ENCODE peak calls at places on chromosomes 7 and 10, in six cellular contexts. Z is IMR-90, B is H9, D is neuronal stem cell, I is mesenchymal stem cell, S is H1. V is an unnamed sample.

GRCh38 chr7:31744294-31744874 is 57.4 kb downstream of the PPP1R17 start:
- DNase-seq in B (peak; percentile 55), Z (peak; percentile 73), D (peak; percentile 63), S (peak; percentile 67), I (peak; percentile 74), V (peak; percentile 79)

GRCh38 chr10:131451407-131452015 is 140.0 kb upstream of the TCERG1L start:
- DNase-seq in D (no peak), B (no peak), Z (no peak), I (no peak), S (peak; percentile 39), V (no peak)

GRCh38 chr10:116733566-116733965 is 8.8 kb downstream of the HSPA12A start:
- DNase-seq in D (no peak), I (no peak), S (no peak), Z (peak; percentile 93), B (no peak), V (no peak)

GRCh38 chr10:64041989-64042490 is 520.8 kb downstream of the REEP3 start:
- DNase-seq in I (no peak), D (no peak), S (no peak), B (no peak), Z (no peak), V (no peak)

GRCh38 chr7:111735661-111736323 is 173.5 kb upstream of the IMMP2L start:
- DNase-seq in I (peak; percentile 79), B (peak; percentile 51), D (peak; percentile 64), Z (peak; percentile 77), S (peak; percentile 81), V (peak; percentile 65)

GRCh38 chr10:102408081-102408727 is 10.4 kb downstream of the PSD start:
- DNase-seq in B (no peak), Z (no peak), S (no peak), D (no peak), I (no peak), V (no peak)

GRCh38 chr7:80186721-80187120 is 52.1 kb downstream of the GNAI1 start:
- DNase-seq in S (no peak), D (no peak), I (no peak), Z (no peak), B (no peak), V (no peak)

GRCh38 chr7:2355079-2356008 is 717 bp downstream of the EIF3B start:
- DNase-seq in I (peak; percentile 34), S (peak; percentile 57), B (no peak), D (no peak), Z (no peak), V (no peak)

GRCh38 chr10:3500408-3500856 is 284.6 kb downstream of the KLF6 start:
- DNase-seq in Z (peak; percentile 90), B (peak; percentile 81), I (peak; percentile 81), D (peak; percentile 89), S (peak; percentile 67), V (peak; percentile 100)

GRCh38 chr7:95766657-95767056 is 5.7 kb upstream of the DYNC1I1 start:
- DNase-seq in D (no peak), I (no peak), B (no peak), S (no peak), Z (no peak), V (no peak)

GRCh38 chr7:53350241-53350640 is 314.8 kb downstream of the POM121L12 start:
- DNase-seq in B (peak; percentile 79), Z (no peak), I (peak; percentile 11), S (peak; percentile 90), D (peak; percentile 36), V (peak; percentile 32)

GRCh38 chr7:98163704-98164478 is 47.3 kb upstream of the BHLHA15 start:
- DNase-seq in B (no peak), I (peak; percentile 22), S (no peak), Z (peak; percentile 55), D (no peak), V (peak; percentile 63)

GRCh38 chr7:8564296-8564695 is 130.9 kb downstream of the NXPH1 start:
- DNase-seq in I (no peak), B (no peak), S (no peak), Z (no peak), D (no peak), V (no peak)

GRCh38 chr10:128063736-128064614 is 62.2 kb downstream of the MKI67 start:
- DNase-seq in S (no peak), D (no peak), Z (no peak), B (no peak), I (no peak), V (peak; percentile 8)

GRCh38 chr10:31749981-31750850 is 178.4 kb downstream of the ARHGAP12 start:
- DNase-seq in D (no peak), Z (no peak), I (peak; percentile 38), S (no peak), B (no peak), V (no peak)

GRCh38 chr10:46234431-46235060 is 52.3 kb upstream of the ANTXRL start:
- DNase-seq in S (peak; percentile 41), Z (no peak), I (no peak), B (peak; percentile 21), D (no peak), V (no peak)

GRCh38 chr7:3140834-3141233 is 97.2 kb upstream of the CARD11 start:
- DNase-seq in S (no peak), Z (no peak), D (no peak), B (no peak), I (no peak), V (no peak)

GRCh38 chr7:10082896-10083295 is 890.8 kb upstream of the PHF14 start:
- DNase-seq in S (no peak), D (no peak), B (no peak), Z (no peak), I (no peak), V (no peak)

GRCh38 chr10:94785211-94785610 is 22.7 kb downstream of the CYP2C19 start:
- DNase-seq in B (no peak), D (no peak), Z (no peak), S (no peak), I (no peak), V (no peak)

GRCh38 chr10:94777886-94778458 is 15.5 kb downstream of the CYP2C19 start:
- DNase-seq in I (no peak), B (no peak), S (no peak), Z (no peak), D (no peak), V (no peak)

GRCh38 chr10:94780844-94781243 is 18.4 kb downstream of the CYP2C19 start:
- DNase-seq in I (no peak), S (no peak), D (no peak), Z (no peak), B (no peak), V (no peak)
- H3K14ac ChIP-seq in I (no peak overlapping the region), S (no peak overlapping the region), D (no peak overlapping the region), Z (no peak overlapping the region), B (no peak overlapping the region), V (no peak overlapping the region)

DNA sequence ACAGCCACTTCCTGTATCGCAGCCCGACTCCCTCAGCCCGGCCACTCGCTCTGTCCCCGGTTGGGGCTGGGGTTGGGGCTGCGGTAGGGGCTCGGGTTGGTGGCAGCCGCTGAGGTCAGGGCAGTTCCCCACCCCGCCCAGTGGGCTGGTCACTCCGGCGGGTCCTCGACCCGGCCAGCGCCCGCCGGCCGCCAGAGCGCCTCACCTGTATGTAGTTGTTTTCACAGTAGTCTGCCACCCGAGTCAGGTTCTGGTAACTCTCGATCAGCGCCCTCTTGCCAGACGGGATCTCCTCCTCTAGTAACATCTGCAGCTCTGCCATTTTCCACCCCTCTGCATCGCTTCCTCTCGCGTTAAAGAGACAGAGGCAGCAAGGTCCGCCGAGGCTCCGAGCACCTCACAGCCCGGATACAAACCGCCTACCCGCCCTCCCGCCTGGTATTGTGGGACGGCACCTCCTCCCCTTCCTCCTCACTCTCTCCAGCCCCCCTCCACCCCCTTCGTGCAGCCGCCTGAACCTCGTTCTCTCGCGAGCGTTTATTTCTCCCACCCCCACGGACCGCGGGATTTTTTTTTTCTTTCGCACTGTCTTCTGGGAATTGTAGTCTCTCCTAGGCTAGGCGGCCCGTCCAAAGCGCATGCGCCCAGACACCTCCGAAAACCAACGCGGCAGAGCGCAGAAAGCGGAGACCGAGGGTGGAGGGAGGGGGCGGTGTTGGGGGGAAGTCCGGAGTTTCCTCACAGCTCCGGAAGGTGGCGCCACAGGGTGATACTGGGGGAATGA is at the start of gene ABI1:
- DNase-seq in I (peak; percentile 99), D (peak; percentile 100), Z (peak; percentile 98), S (peak; percentile 95), B (peak; percentile 98), V (peak; percentile 96)
- H2BK120ac ChIP-seq in I (peak within 1 kb of the TSS; percentile 92), D (peak within 1 kb of the TSS; percentile 89), Z (peak within 1 kb of the TSS; percentile 74), S (no peak within 1 kb of the TSS), B (no peak within 1 kb of the TSS), V (peak within 1 kb of the TSS; percentile 88)

GRCh38 chr7:128309124-128309523 is 34.6 kb downstream of the RBM28 start:
- DNase-seq in S (no peak), I (no peak), Z (no peak), B (no peak), D (no peak), V (no peak)

GRCh38 chr7:128311003-128311402 is 32.7 kb downstream of the RBM28 start:
- DNase-seq in S (no peak), B (no peak), D (no peak), Z (peak; percentile 43), I (peak; percentile 16), V (no peak)

GRCh38 chr7:128309921-128310320 is 33.8 kb downstream of the RBM28 start:
- DNase-seq in B (no peak), I (no peak), Z (no peak), S (no peak), D (peak; percentile 27), V (no peak)

GRCh38 chr7:128307066-128307465 is 36.6 kb downstream of the RBM28 start:
- DNase-seq in S (no peak), Z (no peak), I (no peak), B (no peak), D (no peak), V (peak; percentile 8)

GRCh38 chr7:128310499-128310898 is 33.2 kb downstream of the RBM28 start:
- DNase-seq in B (no peak), D (no peak), I (no peak), Z (no peak), S (no peak), V (no peak)
- H3K14ac ChIP-seq in B (no peak overlapping the region), D (no peak overlapping the region), I (no peak overlapping the region), Z (no peak overlapping the region), S (no peak overlapping the region), V (no peak overlapping the region)

DNA sequence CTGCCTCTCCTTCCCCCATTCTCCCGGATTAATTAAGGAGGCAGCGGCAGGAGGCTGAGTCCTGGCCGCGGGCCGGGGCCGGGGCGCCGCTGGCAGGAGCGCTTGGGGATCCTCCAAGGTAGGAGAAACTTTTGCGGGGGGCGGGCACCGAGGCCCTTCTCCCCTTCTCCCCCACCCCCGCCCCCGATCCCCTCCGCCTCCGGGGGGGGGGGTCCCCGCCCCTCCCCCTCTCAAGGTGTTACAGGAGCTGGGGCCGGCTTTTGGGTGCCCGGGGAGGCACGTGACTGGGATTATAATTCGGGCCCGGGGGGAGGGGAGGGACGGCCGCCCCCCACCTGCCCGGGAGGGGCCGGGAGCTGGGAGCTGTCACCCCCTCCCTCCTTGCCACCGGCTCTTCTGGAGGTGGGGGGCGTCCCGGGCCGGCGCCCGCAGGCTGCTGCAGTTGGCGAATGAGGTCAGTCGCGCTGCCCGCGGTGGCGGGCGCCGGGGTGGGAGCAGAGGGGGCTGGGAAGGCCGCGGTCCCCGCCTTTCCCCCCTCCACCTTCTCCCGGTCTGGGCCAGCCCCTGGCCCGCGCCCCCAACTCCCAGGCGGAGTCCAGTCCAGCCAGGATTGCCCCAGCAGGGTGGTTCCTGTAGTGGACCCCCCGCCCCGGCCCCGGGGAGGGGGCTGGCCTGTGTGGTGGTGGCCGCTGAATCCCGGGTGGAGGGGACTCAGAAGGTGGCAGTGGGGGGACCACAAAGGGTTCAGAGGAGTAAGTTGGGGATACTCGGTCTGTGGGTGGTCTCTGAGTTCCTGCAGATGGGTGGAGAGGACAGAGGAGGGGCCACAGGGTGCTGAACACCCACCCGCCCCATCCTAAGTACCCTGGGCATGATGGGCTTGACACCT is 597 bp downstream of the GTF2IRD1 start:
- DNase-seq in S (peak; percentile 71), I (no peak), Z (no peak), B (no peak), D (no peak), V (no peak)
- H2BK120ac ChIP-seq in S (peak overlapping the region; percentile 92), I (peak overlapping the region; percentile 39), Z (peak overlapping the region; percentile 5), B (no peak overlapping the region), D (peak overlapping the region; percentile 47), V (no peak overlapping the region)

V was measured in trophoblast cell.